ENCODE peak calls at places on chromosomes 7 and 10, in eight cellular contexts. H is GM12878; N is CD4-positive, alpha-beta T cell; J is lower lobe of right lung; S is GM20000; P is mucosa of descending colon; R is HL-60; B is AG09309. L is an unnamed sample.

GRCh38 chr7:111855161-111855841 is 293.0 kb upstream of the IMMP2L start:
- DNase-seq in H (peak; percentile 2), N (no peak), J (no peak), S (peak; percentile 24), P (peak; percentile 51), R (peak; percentile 11), B (peak; percentile 46), L (peak; percentile 16)

GRCh38 chr10:122780391-122780790 is 65.3 kb downstream of the CUZD1 start:
- DNase-seq in H (no peak), N (no peak), J (no peak), S (no peak), P (no peak), R (no peak), B (no peak), L (no peak)

GRCh38 chr7:135770139-135770710 is 21.6 kb upstream of the FAM180A start:
- DNase-seq in H (no peak), N (no peak), J (no peak), S (no peak), P (no peak), R (no peak), B (no peak), L (no peak)

GRCh38 chr10:22345301-22346086 is at the start of gene SPAG6:
- DNase-seq in H (no peak), N (peak; percentile 38), J (peak; percentile 80), S (peak; percentile 74), P (peak; percentile 63), R (no peak), B (no peak), L (peak; percentile 73)

GRCh38 chr10:5971315-5971832 is 6.0 kb downstream of the IL15RA start:
- DNase-seq in H (no peak), N (no peak), J (peak; percentile 47), S (peak; percentile 60), P (peak; percentile 69), R (no peak), B (no peak), L (peak; percentile 45)

GRCh38 chr7:154832557-154833138 is 170.3 kb downstream of the PAXIP1 start:
- DNase-seq in H (no peak), N (no peak), J (no peak), S (peak; percentile 38), P (no peak), R (no peak), B (no peak), L (peak; percentile 5)

GRCh38 chr7:42639930-42640329 is 271.9 kb downstream of the C7orf25 start:
- DNase-seq in H (no peak), N (no peak), J (no peak), S (no peak), P (no peak), R (no peak), B (no peak), L (no peak)

GRCh38 chr7:37100735-37101331 is 347.8 kb downstream of the ELMO1 start:
- DNase-seq in H (no peak), N (no peak), J (no peak), S (no peak), P (no peak), R (no peak), B (no peak), L (no peak)

GRCh38 chr7:39714447-39715091 is 91.2 kb downstream of the RALA start:
- DNase-seq in H (no peak), N (no peak), J (no peak), S (no peak), P (no peak), R (no peak), B (no peak), L (no peak)

GRCh38 chr7:34747842-34748241 is 89.8 kb downstream of the NPSR1 start:
- DNase-seq in H (no peak), N (no peak), J (no peak), S (no peak), P (no peak), R (no peak), B (no peak), L (no peak)

GRCh38 chr7:102287465-102288146 is 938 bp downstream of the SH2B2 start:
- DNase-seq in H (no peak), N (no peak), J (peak; percentile 63), S (peak; percentile 66), P (peak; percentile 57), R (no peak), B (no peak), L (peak; percentile 43)

GRCh38 chr10:44994752-44995530 is 5.8 kb upstream of the ZNF22 start:
- DNase-seq in H (no peak), N (no peak), J (no peak), S (no peak), P (no peak), R (no peak), B (no peak), L (no peak)

GRCh38 chr10:111289467-111289866 is 212.6 kb downstream of the ADRA2A start:
- DNase-seq in H (no peak), N (no peak), J (no peak), S (no peak), P (no peak), R (no peak), B (no peak), L (no peak)

GRCh38 chr7:91280180-91280579 is 15.9 kb downstream of the FZD1 start:
- DNase-seq in H (no peak), N (no peak), J (no peak), S (no peak), P (no peak), R (no peak), B (no peak), L (no peak)

GRCh38 chr10:79285315-79286185 is 61.7 kb upstream of the PPIF start:
- DNase-seq in H (peak; percentile 91), N (no peak), J (no peak), S (peak; percentile 88), P (no peak), R (no peak), B (no peak), L (peak; percentile 83)

GRCh38 chr7:12705878-12706277 is 18.4 kb downstream of the ARL4A start:
- DNase-seq in H (no peak), N (no peak), J (no peak), S (no peak), P (no peak), R (no peak), B (no peak), L (no peak)

GRCh38 chr10:11197266-11197712 is 179.6 kb downstream of the CELF2 start:
- DNase-seq in H (peak; percentile 79), N (no peak), J (peak; percentile 67), S (peak; percentile 49), P (peak; percentile 57), R (no peak), B (no peak), L (no peak)

GRCh38 chr10:124997791-124998623 is 56.1 kb downstream of the ZRANB1 start:
- DNase-seq in H (no peak), N (no peak), J (peak; percentile 37), S (peak; percentile 22), P (no peak), R (no peak), B (no peak), L (no peak)

GRCh38 chr10:116002735-116003134 is 270.3 kb downstream of the GFRA1 start:
- DNase-seq in H (no peak), N (no peak), J (no peak), S (no peak), P (no peak), R (no peak), B (no peak), L (no peak)

GRCh38 chr10:88966785-88967184 is 14.2 kb upstream of the ACTA2 start:
- DNase-seq in H (no peak), N (no peak), J (no peak), S (no peak), P (no peak), R (no peak), B (no peak), L (no peak)
- TF ChIP-seq CTCF in H (no peak), N (no peak), J (no peak), S (no peak), P (no peak), R (no peak), B (no peak), L (no peak)

DNA sequence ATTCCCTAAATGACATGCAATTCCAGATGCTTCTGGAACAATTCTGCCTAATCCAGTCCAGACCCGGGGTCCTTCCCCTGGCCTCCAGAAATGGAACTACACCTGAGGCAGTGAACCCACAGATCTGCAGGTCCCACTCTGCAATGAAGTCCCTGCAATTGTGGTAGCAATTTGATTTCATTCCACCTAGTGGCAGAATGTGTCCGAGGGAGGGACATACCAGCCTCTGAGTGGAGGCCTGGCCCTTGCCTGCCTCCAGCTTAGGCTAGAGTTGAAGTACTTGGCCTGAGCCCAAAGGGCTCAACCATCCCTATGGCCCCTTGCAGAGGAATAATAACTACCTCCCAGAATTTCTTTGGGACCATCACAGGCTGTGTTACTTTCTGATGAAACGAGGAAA is 4.2 kb upstream of the CEP41 start:
- DNase-seq in H (no peak), N (no peak), J (no peak), S (no peak), P (no peak), R (no peak), B (no peak), L (no peak)
- TF ChIP-seq CTCF in H (peak; percentile 5), N (no peak), J (no peak), S (no peak), P (no peak), R (no peak), B (no peak), L (no peak)

DNA sequence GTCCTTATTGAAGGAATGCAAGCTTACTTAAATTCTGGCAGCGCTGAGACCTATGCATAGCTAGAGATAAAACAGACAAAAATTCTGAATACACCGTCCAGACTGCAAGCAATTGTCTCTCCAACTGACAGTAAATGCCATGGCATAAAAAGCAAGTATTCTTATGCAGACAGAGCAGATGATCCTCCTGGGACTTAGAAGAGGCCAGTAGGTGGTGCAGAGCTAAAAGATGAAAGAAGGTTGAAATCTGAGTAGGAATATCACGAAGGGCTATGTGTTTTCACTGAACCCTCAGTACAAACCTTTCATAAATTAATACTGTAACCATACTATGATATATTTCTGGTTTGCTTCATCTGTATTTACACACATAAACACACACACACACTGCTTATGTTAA is 157.0 kb upstream of the CACNA2D1 start:
- DNase-seq in H (no peak), N (no peak), J (no peak), S (no peak), P (no peak), R (no peak), B (no peak), L (no peak)
- TF ChIP-seq CTCF in H (no peak), N (no peak), J (no peak), S (no peak), P (no peak), R (no peak), B (peak; percentile 32), L (no peak)

GRCh38 chr10:72277996-72278667 is 4.4 kb downstream of the DDIT4 start:
- DNase-seq in H (no peak), N (no peak), J (no peak), S (no peak), P (no peak), R (no peak), B (no peak), L (no peak)

GRCh38 chr10:72277340-72277995 is 3.7 kb downstream of the DDIT4 start:
- DNase-seq in H (no peak), N (no peak), J (no peak), S (no peak), P (no peak), R (no peak), B (no peak), L (no peak)

GRCh38 chr10:72276421-72277339 is 3.0 kb downstream of the DDIT4 start:
- DNase-seq in H (no peak), N (no peak), J (no peak), S (no peak), P (peak; percentile 50), R (no peak), B (no peak), L (peak; percentile 57)

GRCh38 chr10:72276013-72276387 is 2.3 kb downstream of the DDIT4 start:
- DNase-seq in H (no peak), N (peak; percentile 30), J (peak; percentile 63), S (no peak), P (peak; percentile 69), R (no peak), B (no peak), L (peak; percentile 74)

GRCh38 chr10:72278668-72279393 is 5.1 kb downstream of the DDIT4 start:
- DNase-seq in H (no peak), N (no peak), J (no peak), S (no peak), P (no peak), R (no peak), B (no peak), L (no peak)
- TF ChIP-seq CTCF in H (no peak), N (no peak), J (peak; percentile 5), S (peak; percentile 7), P (no peak), R (no peak), B (no peak), L (peak; percentile 36)

L was measured in activated CD8-positive, alpha-beta T cell treated with anti-CD3 and anti-CD28 coated beads for 36 hours.